ENCODE peak calls at places on chromosomes 6 and 20, in ten cellular contexts. P is activated T-helper 1 cell treated with anti-CD3 and anti-CD28 coated beads, Interleukin-12 subunit alpha, Interleukin-12 subunit beta, Interleukin-2, Interleukin-4 antibody, amounts not matched to agents 30 ng/mL and 10 ng/mL and 1 ng/mL, durations not matched to agents 14 hours and 24 hours and 36 hours; I is HT1080; L is sciatic nerve; O is T1000; X is adipocyte; Y is left ventricle myocardium inferior; A is COR-L47; C is HS-5; Q is Panc1. U is an unnamed sample.
A peak's percentile ranks its signal among the peaks of the same experiment; 100 is the strongest.

GRCh38 chr6:54327631-54328030 is 19.4 kb downstream of the TINAG start:
- DNase-seq in I (no peak), C (no peak), L (no peak), Q (no peak), A (no peak), Y (no peak), O (peak; percentile 45), P (no peak), X (no peak), U (no peak)

GRCh38 chr6:33298773-33299236 is at the start of gene RGL2:
- DNase-seq in A (peak; percentile 67), L (peak; percentile 93), P (peak; percentile 56), Y (peak; percentile 91), Q (no peak), O (no peak), X (peak; percentile 77), C (no peak), I (no peak), U (no peak)

GRCh38 chr6:44224154-44224977 is 971 bp downstream of the SLC29A1 start:
- DNase-seq in I (peak; percentile 63), L (no peak), O (no peak), Y (no peak), X (peak; percentile 26), C (no peak), Q (no peak), A (no peak), P (no peak), U (no peak)

GRCh38 chr6:35706468-35706867 is 17.8 kb upstream of the FKBP5 start:
- DNase-seq in C (no peak), A (no peak), Y (no peak), O (no peak), X (peak; percentile 39), I (no peak), Q (no peak), L (no peak), P (no peak), U (no peak)

GRCh38 chr6:165662671-165663282 is at the start of gene PDE10A:
- DNase-seq in C (no peak), I (peak; percentile 50), X (peak; percentile 24), L (peak; percentile 70), A (no peak), Q (no peak), Y (peak; percentile 84), O (peak; percentile 51), P (no peak), U (no peak)

GRCh38 chr6:116175344-116175743 is 49.4 kb upstream of the COL10A1 start:
- DNase-seq in C (no peak), I (no peak), P (no peak), L (no peak), O (no peak), X (no peak), Y (no peak), Q (no peak), A (no peak), U (no peak)

GRCh38 chr20:24389686-24390085 is 79.7 kb upstream of the SYNDIG1 start:
- DNase-seq in L (no peak), Y (no peak), P (peak; percentile 9), C (no peak), O (no peak), A (no peak), X (no peak), I (peak; percentile 75), Q (no peak), U (no peak)

GRCh38 chr20:47274449-47275108 is 81.9 kb downstream of the ZMYND8 start:
- DNase-seq in C (peak; percentile 100), O (peak; percentile 48), Y (no peak), X (peak; percentile 92), I (peak; percentile 97), P (peak; percentile 28), A (no peak), L (peak; percentile 6), Q (peak; percentile 73), U (no peak)

GRCh38 chr6:114055319-114055718 is 84.4 kb upstream of the HDAC2 start:
- DNase-seq in P (no peak), A (peak; percentile 31), L (no peak), I (no peak), O (no peak), Q (no peak), C (no peak), X (no peak), Y (no peak), U (no peak)

GRCh38 chr6:6005467-6006427 is 978 bp downstream of the NRN1 start:
- DNase-seq in X (no peak), P (no peak), L (no peak), Q (no peak), I (no peak), O (no peak), A (no peak), C (no peak), Y (no peak), U (no peak)

GRCh38 chr20:38109025-38109541 is 56.0 kb downstream of the TGM2 start:
- DNase-seq in L (no peak), Y (peak; percentile 84), X (peak; percentile 81), I (no peak), C (no peak), Q (no peak), O (no peak), P (no peak), A (no peak), U (no peak)

U was measured in SK-N-MC.